ENCODE peak calls at places on chromosome 22, in eight cellular contexts. O is stomach; S is sigmoid colon; Q is left ventricle myocardium inferior; H is HAP-1; N is neuronal stem cell; Y is effector memory CD4-positive, alpha-beta T cell; X is SJSA1. P is an unnamed sample.

GRCh38 chr22:50524664-50525103 is 714 bp downstream of the SCO2 start:
- DNase-seq in O (no peak), X (no peak), H (no peak), Q (no peak), S (no peak), N (no peak), Y (no peak), P (no peak)

GRCh38 chr22:29056472-29056871 is 5.2 kb downstream of the C22orf31 start:
- DNase-seq in O (no peak), S (no peak), N (no peak), X (no peak), H (no peak), Y (no peak), Q (no peak), P (no peak)

GRCh38 chr22:37304595-37305343 is 22.5 kb downstream of the CYTH4 start:
- DNase-seq in H (peak; percentile 29), N (no peak), S (no peak), O (no peak), Q (no peak), X (no peak), Y (no peak), P (no peak)

GRCh38 chr22:37485006-37485713 is 1.0 kb downstream of the MFNG start:
- DNase-seq in N (no peak), S (no peak), Y (peak; percentile 39), H (no peak), O (no peak), Q (no peak), X (no peak), P (no peak)

GRCh38 chr22:49267996-49268395 is 559.7 kb downstream of the BRD1 start:
- DNase-seq in S (no peak), X (peak; percentile 30), N (no peak), O (no peak), H (no peak), Y (no peak), Q (no peak), P (no peak)

GRCh38 chr22:24189249-24190158 is 8.2 kb downstream of the SUSD2 start:
- DNase-seq in S (peak; percentile 87), N (peak; percentile 44), O (peak; percentile 84), X (peak; percentile 75), H (peak; percentile 48), Q (peak; percentile 79), Y (no peak), P (no peak)

GRCh38 chr22:16965560-16965959 is 42.5 kb downstream of the GAB4 start:
- DNase-seq in S (no peak), N (no peak), Q (no peak), X (peak; percentile 35), H (no peak), Y (no peak), O (no peak), P (no peak)

GRCh38 chr22:35315141-35315854 is 15.6 kb downstream of the TOM1 start:
- DNase-seq in O (no peak), S (peak; percentile 76), Q (peak; percentile 52), Y (no peak), X (no peak), N (no peak), H (no peak), P (no peak)

GRCh38 chr22:31945478-31945815 is 1.1 kb downstream of the YWHAH start:
- DNase-seq in Q (no peak), X (no peak), H (no peak), S (no peak), N (no peak), O (no peak), Y (no peak), P (no peak)

GRCh38 chr22:37607010-37607911 is 1.4 kb upstream of the GGA1 start:
- DNase-seq in N (peak; percentile 76), Y (peak; percentile 89), S (peak; percentile 90), O (peak; percentile 97), X (peak; percentile 64), H (peak; percentile 63), Q (peak; percentile 78), P (peak; percentile 91)

GRCh38 chr22:42920101-42920820 is 63.2 kb upstream of the ARFGAP3 start:
- DNase-seq in H (no peak), O (no peak), S (peak; percentile 55), Y (no peak), N (no peak), X (peak; percentile 64), Q (no peak), P (no peak)

GRCh38 chr22:33034753-33035152 is 23.4 kb downstream of the SYN3 start:
- DNase-seq in X (no peak), Q (no peak), H (no peak), N (no peak), S (no peak), O (peak; percentile 65), Y (no peak), P (no peak)

GRCh38 chr22:33018232-33018864 is 39.8 kb downstream of the SYN3 start:
- DNase-seq in X (peak; percentile 66), Q (peak; percentile 48), O (peak; percentile 71), N (peak; percentile 48), H (peak; percentile 55), Y (no peak), S (no peak), P (no peak)

GRCh38 chr22:38751066-38751421 is 4.8 kb downstream of the SUN2 start:
- DNase-seq in S (no peak), N (no peak), O (no peak), Q (no peak), H (no peak), Y (no peak), X (no peak), P (no peak)

GRCh38 chr22:24428751-24429410 is 1.5 kb downstream of the ADORA2A start:
- DNase-seq in S (no peak), N (no peak), Q (no peak), H (no peak), Y (no peak), O (no peak), X (no peak), P (no peak)

GRCh38 chr22:31036671-31037550 is 44.2 kb upstream of the SMTN start:
- DNase-seq in S (peak; percentile 90), Y (no peak), O (no peak), H (no peak), N (no peak), X (peak; percentile 62), Q (no peak), P (no peak)

GRCh38 chr22:44363980-44364749 is 51.4 kb upstream of the SHISAL1 start:
- DNase-seq in N (no peak), Q (peak; percentile 58), S (peak; percentile 76), Y (no peak), H (no peak), X (no peak), O (no peak), P (no peak)
- H3K36me3 ChIP-seq in N (no peaks in the 10 kb centered on the region), Q (no peaks in the 10 kb centered on the region), S (no peaks in the 10 kb centered on the region), Y (no peaks in the 10 kb centered on the region), H (no peaks in the 10 kb centered on the region), X (no peaks in the 10 kb centered on the region), O (no peaks in the 10 kb centered on the region), P (no peaks in the 10 kb centered on the region)

GRCh38 chr22:20582171-20582511 is 74.7 kb downstream of the MED15 start:
- DNase-seq in N (no peak), Y (no peak), Q (peak; percentile 1), S (no peak), X (no peak), H (no peak), O (no peak), P (no peak)
- H3K36me3 ChIP-seq in N (peaks cover 59% of the 10 kb centered on the region), Y (peaks cover 91% of the 10 kb centered on the region), Q (peaks cover 78% of the 10 kb centered on the region), S (peaks cover 53% of the 10 kb centered on the region), X (peaks cover 98% of the 10 kb centered on the region), H (peaks cover 88% of the 10 kb centered on the region), O (peaks cover 100% of the 10 kb centered on the region), P (peaks cover 87% of the 10 kb centered on the region)

GRCh38 chr22:40818747-40819662 is at the start of gene SLC25A17:
- DNase-seq in Y (peak; percentile 83), H (peak; percentile 82), N (peak; percentile 70), S (peak; percentile 94), O (peak; percentile 93), X (peak; percentile 83), Q (peak; percentile 90), P (peak; percentile 84)

GRCh38 chr22:40817737-40818136 is 1.4 kb downstream of the SLC25A17 start:
- DNase-seq in Q (no peak), N (no peak), X (no peak), O (no peak), S (no peak), H (no peak), Y (no peak), P (no peak)

GRCh38 chr22:40818192-40818746 is 877 bp downstream of the SLC25A17 start:
- DNase-seq in O (no peak), Q (no peak), Y (no peak), X (no peak), N (no peak), S (no peak), H (no peak), P (peak; percentile 54)

GRCh38 chr22:40808018-40808841 is 10.9 kb downstream of the SLC25A17 start:
- DNase-seq in N (no peak), S (no peak), H (no peak), Q (no peak), O (no peak), Y (no peak), X (no peak), P (no peak)

GRCh38 chr22:40813912-40814315 is 5.2 kb downstream of the SLC25A17 start:
- DNase-seq in X (no peak), H (no peak), N (no peak), O (no peak), Y (no peak), S (no peak), Q (no peak), P (no peak)
- H3K36me3 ChIP-seq in X (peaks cover 28% of the 10 kb centered on the region), H (no peaks in the 10 kb centered on the region), N (no peaks in the 10 kb centered on the region), O (no peaks in the 10 kb centered on the region), Y (no peaks in the 10 kb centered on the region), S (no peaks in the 10 kb centered on the region), Q (no peaks in the 10 kb centered on the region), P (no peaks in the 10 kb centered on the region)

DNA sequence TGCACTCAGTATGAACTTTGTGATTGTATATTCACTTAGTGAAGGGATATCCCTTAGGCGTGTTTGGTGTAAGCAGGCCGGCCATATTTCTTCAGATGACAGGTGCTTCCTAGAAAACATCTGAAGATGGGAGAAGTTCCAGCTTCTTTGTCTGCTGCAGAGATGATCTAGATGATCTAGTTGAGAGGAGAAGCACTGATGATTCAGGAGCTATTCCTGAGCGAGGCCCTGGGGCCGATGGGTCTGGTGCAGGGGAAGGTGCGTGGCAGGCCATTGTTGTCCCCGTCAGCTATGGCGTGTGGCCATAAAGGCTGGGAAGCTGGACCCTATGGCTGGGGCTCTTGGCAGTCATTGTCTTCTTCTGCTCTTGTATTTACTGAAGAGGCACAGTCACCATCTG is 14.0 kb downstream of the FAM118A start:
- DNase-seq in X (no peak), Q (no peak), H (no peak), N (no peak), S (no peak), Y (no peak), O (no peak), P (no peak)
- H3K36me3 ChIP-seq in X (peaks cover 55% of the 10 kb centered on the region), Q (peaks cover 30% of the 10 kb centered on the region), H (peaks cover 24% of the 10 kb centered on the region), N (peaks cover 21% of the 10 kb centered on the region), S (peaks cover 23% of the 10 kb centered on the region), Y (peaks cover 47% of the 10 kb centered on the region), O (peaks cover 57% of the 10 kb centered on the region), P (peaks cover 36% of the 10 kb centered on the region)